ENCODE peak calls at places on chromosomes 13 and 19, in four cellular contexts. Z is transverse colon, Y is Peyer's patch, L is uterus. H is an unnamed sample.

GRCh38 chr19:16442386-16443276 is 29.1 kb downstream of the EPS15L1 start:
- DNase-seq in Y (no peak), Z (peak; percentile 81), L (peak; percentile 42), H (no peak)

GRCh38 chr19:35439921-35440320 is 8.1 kb upstream of the FFAR2 start:
- DNase-seq in Z (no peak), L (no peak), Y (no peak), H (no peak)

GRCh38 chr19:57949702-57950101 is 2.2 kb upstream of the ZNF256 start:
- DNase-seq in Y (no peak), L (no peak), Z (no peak), H (no peak)

GRCh38 chr13:43905435-43906031 is 25.8 kb downstream of the LACC1 start:
- DNase-seq in Z (no peak), Y (no peak), L (peak; percentile 18), H (peak; percentile 67)

GRCh38 chr19:12986726-12987125 is 8.5 kb upstream of the NFIX start:
- DNase-seq in Z (no peak), Y (no peak), L (no peak), H (no peak)

GRCh38 chr13:80979035-80979641 is 638.2 kb upstream of the SPRY2 start:
- DNase-seq in Z (peak; percentile 26), Y (no peak), L (no peak), H (peak; percentile 71)

GRCh38 chr13:74251778-74252519 is 117.7 kb upstream of the KLF12 start:
- DNase-seq in Z (no peak), L (no peak), Y (no peak), H (no peak)

GRCh38 chr13:40026741-40027140 is 371.3 kb downstream of the COG6 start:
- DNase-seq in Y (no peak), Z (no peak), L (no peak), H (no peak)

GRCh38 chr19:30074741-30075460 is 132.9 kb downstream of the URI1 start:
- DNase-seq in L (no peak), Z (no peak), Y (no peak), H (no peak)

GRCh38 chr19:6608950-6609349 is 18.0 kb upstream of the CD70 start:
- DNase-seq in L (no peak), Y (no peak), Z (no peak), H (no peak)

GRCh38 chr19:15197275-15198005 is 3.4 kb downstream of the NOTCH3 start:
- DNase-seq in Y (no peak), L (no peak), Z (no peak), H (no peak)

GRCh38 chr13:99382428-99383133 is 75.4 kb upstream of the GPR183 start:
- DNase-seq in Z (peak; percentile 73), L (no peak), Y (peak; percentile 47), H (no peak)

GRCh38 chr19:17352608-17353280 is 15.4 kb downstream of the GTPBP3 start:
- DNase-seq in Z (no peak), L (no peak), Y (no peak), H (no peak)

GRCh38 chr13:111557921-111558699 is 237.7 kb downstream of the TEX29 start:
- DNase-seq in Z (no peak), L (no peak), Y (no peak), H (no peak)

GRCh38 chr13:51681037-51681678 is 96.9 kb downstream of the WDFY2 start:
- DNase-seq in Z (no peak), L (no peak), Y (no peak), H (no peak)

GRCh38 chr19:7260161-7260560 is 34.1 kb downstream of the INSR start:
- DNase-seq in Y (no peak), L (no peak), Z (no peak), H (no peak)

GRCh38 chr19:49335071-49335783 is at the start of gene CD37:
- DNase-seq in Y (peak; percentile 83), L (no peak), Z (peak; percentile 37), H (no peak)

GRCh38 chr13:46647514-46648065 is 94.6 kb downstream of the LRCH1 start:
- DNase-seq in Z (no peak), Y (no peak), L (no peak), H (no peak)

GRCh38 chr13:41611385-41611784 is 154.0 kb downstream of the RGCC start:
- DNase-seq in Z (no peak), Y (no peak), L (no peak), H (no peak)

GRCh38 chr13:41273806-41274441 is 10.5 kb upstream of the MTRF1 start:
- DNase-seq in L (no peak), Y (no peak), Z (no peak), H (no peak)

GRCh38 chr13:22561581-22561980 is 619.2 kb upstream of the SGCG start:
- DNase-seq in L (no peak), Z (no peak), Y (no peak), H (no peak)

GRCh38 chr19:7596191-7596937 is 701 bp downstream of the CAMSAP3 start:
- DNase-seq in Z (peak; percentile 36), L (no peak), Y (no peak), H (no peak)

GRCh38 chr19:34904521-34904845 is 22.2 kb upstream of the ZNF30 start:
- DNase-seq in L (no peak), Y (no peak), Z (no peak), H (no peak)

GRCh38 chr13:81773263-81773662 is 1432.3 kb upstream of the SPRY2 start:
- DNase-seq in Y (no peak), Z (no peak), L (no peak), H (no peak)

GRCh38 chr19:31461814-31462539 is 112.7 kb upstream of the TSHZ3 start:
- DNase-seq in Y (no peak), Z (no peak), L (no peak), H (no peak)

GRCh38 chr13:46683879-46684278 is 113.1 kb downstream of the ESD start:
- DNase-seq in Y (no peak), Z (no peak), L (no peak), H (no peak)

GRCh38 chr13:84500016-84500415 is 617.7 kb upstream of the SLITRK1 start:
- DNase-seq in Y (no peak), Z (no peak), L (no peak), H (no peak)

GRCh38 chr19:6034512-6034911 is 56.6 kb upstream of the RANBP3 start:
- DNase-seq in Z (no peak), Y (no peak), L (no peak), H (peak; percentile 6)

GRCh38 chr13:44397766-44398223 is 24.2 kb downstream of the SERP2 start:
- DNase-seq in Y (no peak), Z (no peak), L (no peak), H (no peak)

GRCh38 chr19:49949735-49950589 is 11.0 kb downstream of the SIGLEC11 start:
- DNase-seq in L (no peak), Z (no peak), Y (no peak), H (no peak)

GRCh38 chr13:21670006-21670882 is 629 bp upstream of the FGF9 start:
- DNase-seq in Z (peak; percentile 66), Y (peak; percentile 49), L (peak; percentile 57), H (peak; percentile 49)

GRCh38 chr13:77896536-77896935 is 22.1 kb downstream of the EDNRB start:
- DNase-seq in Y (no peak), Z (no peak), L (peak; percentile 23), H (peak; percentile 44)

GRCh38 chr19:47429140-47429793 is 9.9 kb upstream of the MEIS3 start:
- DNase-seq in Y (no peak), Z (no peak), L (no peak), H (no peak)

GRCh38 chr19:47432091-47432490 is 12.8 kb upstream of the MEIS3 start:
- DNase-seq in Z (no peak), L (no peak), Y (no peak), H (no peak)

GRCh38 chr19:47428177-47428894 is 9.0 kb upstream of the MEIS3 start:
- DNase-seq in L (peak; percentile 92), Z (peak; percentile 80), Y (peak; percentile 62), H (peak; percentile 94)

GRCh38 chr19:47432499-47432898 is 13.2 kb upstream of the MEIS3 start:
- DNase-seq in Y (no peak), L (no peak), Z (no peak), H (no peak)

GRCh38 chr19:47430041-47430802 is 10.9 kb upstream of the MEIS3 start:
- DNase-seq in Y (no peak), L (no peak), Z (peak; percentile 64), H (peak; percentile 56)
- TF ChIP-seq CTCF in Y (no peak), L (peak; percentile 28), Z (peak; percentile 2), H (peak; percentile 24)

GRCh38 chr19:45405435-45406164 is 731 bp upstream of the PPP1R13L start:
- DNase-seq in Z (peak; percentile 92), Y (peak; percentile 87), L (peak; percentile 88), H (peak; percentile 94)
- TF ChIP-seq POLR2A in Z (no peak), Y (no peak), L (no peak), H (no peak)

GRCh38 chr19:2032296-2032941 is 16.9 kb upstream of the BTBD2 start:
- DNase-seq in Y (peak; percentile 78), L (peak; percentile 89), Z (peak; percentile 97), H (peak; percentile 95)
- TF ChIP-seq CTCF in Y (no peak), L (no peak), Z (no peak), H (no peak)

GRCh38 chr19:9914315-9915207 is 21.8 kb downstream of the OLFM2 start:
- DNase-seq in L (peak; percentile 68), Y (peak; percentile 55), Z (peak; percentile 76), H (peak; percentile 79)
- TF ChIP-seq POLR2A in L (no peak), Y (no peak), Z (no peak), H (no peak)

GRCh38 chr13:28530729-28531194 is 35.8 kb upstream of the FLT1 start:
- DNase-seq in Y (no peak), Z (no peak), L (no peak), H (no peak)
- TF ChIP-seq CTCF in Y (no peak), Z (no peak), L (no peak), H (no peak)